ENCODE peak calls at places on chromosomes 6 and 20, in five cellular contexts. S, Q, I, J and D are unnamed samples.

GRCh38 chr6:90375681-90376439 is 79.2 kb upstream of the BACH2 start:
- DNase-seq in S (no peak), Q (peak; percentile 65), I (peak; percentile 16), J (no peak), D (no peak)

GRCh38 chr6:160088069-160088773 is 33.4 kb upstream of the SLC22A1 start:
- DNase-seq in S (no peak), Q (peak; percentile 97), I (peak; percentile 80), J (peak; percentile 79), D (peak; percentile 69)

GRCh38 chr6:156953125-156953477 is 175.9 kb downstream of the ARID1B start:
- DNase-seq in S (no peak), Q (no peak), I (no peak), J (no peak), D (no peak)

GRCh38 chr6:24255676-24256075 is 102.2 kb downstream of the DCDC2 start:
- DNase-seq in S (no peak), Q (no peak), I (no peak), J (no peak), D (no peak)

GRCh38 chr20:31835977-31836852 is 9.2 kb downstream of the FOXS1 start:
- DNase-seq in S (no peak), Q (peak; percentile 96), I (peak; percentile 67), J (peak; percentile 68), D (peak; percentile 91)

GRCh38 chr6:137950581-137950980 is 83.5 kb downstream of the TNFAIP3 start:
- DNase-seq in S (no peak), Q (no peak), I (no peak), J (no peak), D (no peak)

GRCh38 chr20:14337400-14338171 is at the start of gene FLRT3:
- DNase-seq in S (no peak), Q (peak; percentile 90), I (peak; percentile 98), J (peak; percentile 81), D (peak; percentile 76)

GRCh38 chr6:136465766-136466303 is 84.4 kb downstream of the MAP7 start:
- DNase-seq in S (no peak), Q (no peak), I (no peak), J (no peak), D (no peak)

GRCh38 chr20:33392016-33392415 is 9.3 kb downstream of the CDK5RAP1 start:
- DNase-seq in S (no peak), Q (peak; percentile 96), I (peak; percentile 74), J (no peak), D (no peak)

GRCh38 chr20:31869942-31870702 is at the start of the genes DUSP15 and TTLL9:
- DNase-seq in S (no peak), Q (peak; percentile 31), I (no peak), J (peak; percentile 39), D (no peak)

GRCh38 chr20:58706975-58707681 is 14.5 kb downstream of the NPEPL1 start:
- DNase-seq in S (no peak), Q (no peak), I (no peak), J (peak; percentile 13), D (peak; percentile 42)

GRCh38 chr6:138600726-138601125 is 101.4 kb upstream of the NHSL1 start:
- DNase-seq in S (no peak), Q (no peak), I (no peak), J (no peak), D (no peak)